ENCODE peak calls at places on chromosomes 1 and 21, in ten cellular contexts. Z, I, E, L, N, H, C, O, Y and A are unnamed samples.

GRCh38 chr1:3023994-3024393 is 2.7 kb downstream of the ACTRT2 start:
- DNase-seq in O (no peak), L (no peak), I (no peak), N (no peak), E (no peak), Y (no peak), Z (no peak), H (peak; percentile 43), C (no peak), A (no peak)

GRCh38 chr1:35558374-35559316 is 1.0 kb downstream of the NCDN start:
- DNase-seq in Z (no peak), C (no peak), E (no peak), L (no peak), N (no peak), O (no peak), Y (no peak), I (no peak), H (peak; percentile 64), A (no peak)

GRCh38 chr1:90550616-90551406 is 166.3 kb downstream of the BARHL2 start:
- DNase-seq in I (no peak), Z (no peak), Y (no peak), L (no peak), N (no peak), O (no peak), H (peak; percentile 80), C (no peak), E (no peak), A (no peak)

GRCh38 chr21:46017148-46017547 is 35.6 kb downstream of the COL6A1 start:
- DNase-seq in L (no peak), H (no peak), Z (no peak), C (no peak), E (no peak), Y (no peak), O (no peak), N (no peak), I (no peak), A (no peak)

GRCh38 chr1:113940365-113941244 is 11.5 kb downstream of the HIPK1 start:
- DNase-seq in C (no peak), Y (no peak), O (no peak), E (no peak), I (no peak), L (no peak), Z (no peak), N (no peak), H (no peak), A (no peak)

GRCh38 chr1:83034846-83035245 is 964.1 kb downstream of the TTLL7 start:
- DNase-seq in O (no peak), H (no peak), N (no peak), C (peak; percentile 29), I (no peak), E (no peak), L (no peak), Z (no peak), Y (no peak), A (no peak)

GRCh38 chr1:105138445-105138821 is 1388.7 kb downstream of the AMY1C start:
- DNase-seq in H (no peak), C (peak; percentile 0), Y (no peak), Z (no peak), E (no peak), I (no peak), L (no peak), O (no peak), N (peak; percentile 35), A (no peak)

GRCh38 chr1:9291914-9292360 is 757 bp upstream of the SPSB1 start:
- DNase-seq in H (peak; percentile 58), O (peak; percentile 75), N (peak; percentile 75), C (peak; percentile 81), E (peak; percentile 85), Y (no peak), L (no peak), I (no peak), Z (peak; percentile 72), A (no peak)

GRCh38 chr1:155598842-155599331 is 11.1 kb upstream of the MSTO1 start:
- DNase-seq in Y (no peak), O (peak; percentile 59), I (no peak), N (no peak), H (peak; percentile 56), C (peak; percentile 57), Z (no peak), E (peak; percentile 53), L (no peak), A (no peak)

GRCh38 chr1:28926629-28927441 is 12.5 kb downstream of the EPB41 start:
- DNase-seq in I (no peak), N (no peak), C (no peak), Y (peak; percentile 91), O (peak; percentile 23), H (peak; percentile 16), Z (no peak), E (peak; percentile 27), L (peak; percentile 50), A (peak; percentile 86)

GRCh38 chr1:89198500-89199072 is at the start of gene GBP4:
- DNase-seq in L (peak; percentile 63), Y (peak; percentile 69), H (peak; percentile 46), Z (peak; percentile 76), I (no peak), E (peak; percentile 50), C (peak; percentile 11), O (peak; percentile 70), N (peak; percentile 42), A (peak; percentile 42)

GRCh38 chr1:179385510-179385909 is 19.7 kb downstream of the AXDND1 start:
- DNase-seq in H (no peak), I (no peak), Z (no peak), N (no peak), Y (no peak), L (no peak), O (no peak), E (no peak), C (no peak), A (no peak)

GRCh38 chr1:152486400-152487006 is 24.1 kb upstream of the LCE5A start:
- DNase-seq in O (no peak), N (no peak), C (peak; percentile 4), H (peak; percentile 78), Y (no peak), L (no peak), Z (no peak), I (no peak), E (no peak), A (no peak)

GRCh38 chr1:20154306-20154831 is 15.2 kb downstream of the PLA2G2F start:
- DNase-seq in E (no peak), N (no peak), I (no peak), L (no peak), Y (no peak), C (no peak), H (no peak), O (no peak), Z (peak; percentile 30), A (no peak)

GRCh38 chr21:37429356-37429755 is 62.8 kb downstream of the DYRK1A start:
- DNase-seq in I (no peak), O (no peak), N (no peak), Z (no peak), C (no peak), H (no peak), E (no peak), Y (no peak), L (no peak), A (no peak)

GRCh38 chr1:162857850-162858249 is 3.1 kb downstream of the CCDC190 start:
- DNase-seq in H (no peak), L (no peak), I (no peak), C (peak; percentile 68), N (no peak), O (peak; percentile 37), Z (no peak), Y (no peak), E (peak; percentile 71), A (no peak)

GRCh38 chr1:198361373-198361772 is 179.1 kb downstream of the ATP6V1G3 start:
- DNase-seq in O (peak; percentile 5), H (no peak), I (no peak), Z (no peak), Y (no peak), C (peak; percentile 3), N (no peak), E (peak; percentile 28), L (no peak), A (no peak)
- H3K4me3 ChIP-seq in O (no peak overlapping the region), H (no peak overlapping the region), I (no peak overlapping the region), Z (no peak overlapping the region), Y (no peak overlapping the region), C (no peak overlapping the region), N (no peak overlapping the region), E (no peak overlapping the region), L (no peak overlapping the region), A (no peak overlapping the region)

GRCh38 chr1:158060001-158060400 is 66.6 kb downstream of the KIRREL1 start:
- DNase-seq in L (no peak), Z (no peak), H (peak; percentile 85), Y (no peak), C (no peak), N (no peak), O (no peak), I (no peak), E (no peak), A (no peak)
- TF ChIP-seq CTCF in L (no peak), Z (no peak), H (no peak), Y (no peak), C (no peak), N (no peak), O (no peak), I (no peak), E (no peak), A (no peak)

DNA sequence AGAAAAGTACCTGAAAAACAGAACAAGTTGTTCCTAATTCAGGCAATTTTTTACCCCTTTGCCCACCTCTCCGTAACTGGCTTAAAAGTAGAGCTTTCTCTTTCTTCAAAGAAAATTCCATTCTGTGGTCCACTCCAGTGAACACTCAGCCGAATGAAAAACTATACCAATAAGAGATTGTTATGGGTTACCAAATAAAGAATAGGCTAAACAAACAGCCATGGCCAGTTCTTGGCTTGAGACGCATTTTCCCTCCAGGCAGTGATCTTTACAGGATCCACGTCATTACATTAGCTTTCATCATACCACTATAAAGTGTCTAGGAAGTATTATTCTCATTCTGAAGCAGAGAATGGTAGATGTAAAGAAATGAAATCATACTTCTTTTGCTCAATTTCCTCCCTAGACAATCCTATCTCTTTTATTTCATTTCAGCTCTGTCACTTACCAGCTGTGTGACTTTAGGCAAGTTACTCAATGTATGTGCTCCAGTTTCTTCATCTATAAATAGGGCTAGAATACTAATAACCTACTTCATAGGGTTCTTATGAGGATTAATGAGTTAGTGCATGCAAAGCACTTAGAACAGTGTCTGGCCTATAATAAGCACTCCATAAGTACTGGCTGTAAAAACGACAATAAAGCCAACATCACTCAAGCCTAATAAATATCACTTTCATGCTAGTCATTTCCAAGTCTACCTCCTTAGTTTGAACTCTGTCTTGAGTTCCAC is 26.5 kb upstream of the TRIM45 start:
- DNase-seq in Y (no peak), O (peak; percentile 49), I (peak; percentile 63), Z (no peak), C (no peak), N (no peak), H (no peak), L (no peak), E (peak; percentile 70), A (no peak)
- H3K4me3 ChIP-seq in Y (no peak overlapping the region), O (no peak overlapping the region), I (no peak overlapping the region), Z (peak overlapping the region; percentile 41), C (no peak overlapping the region), N (no peak overlapping the region), H (no peak overlapping the region), L (no peak overlapping the region), E (no peak overlapping the region), A (no peak overlapping the region)

DNA sequence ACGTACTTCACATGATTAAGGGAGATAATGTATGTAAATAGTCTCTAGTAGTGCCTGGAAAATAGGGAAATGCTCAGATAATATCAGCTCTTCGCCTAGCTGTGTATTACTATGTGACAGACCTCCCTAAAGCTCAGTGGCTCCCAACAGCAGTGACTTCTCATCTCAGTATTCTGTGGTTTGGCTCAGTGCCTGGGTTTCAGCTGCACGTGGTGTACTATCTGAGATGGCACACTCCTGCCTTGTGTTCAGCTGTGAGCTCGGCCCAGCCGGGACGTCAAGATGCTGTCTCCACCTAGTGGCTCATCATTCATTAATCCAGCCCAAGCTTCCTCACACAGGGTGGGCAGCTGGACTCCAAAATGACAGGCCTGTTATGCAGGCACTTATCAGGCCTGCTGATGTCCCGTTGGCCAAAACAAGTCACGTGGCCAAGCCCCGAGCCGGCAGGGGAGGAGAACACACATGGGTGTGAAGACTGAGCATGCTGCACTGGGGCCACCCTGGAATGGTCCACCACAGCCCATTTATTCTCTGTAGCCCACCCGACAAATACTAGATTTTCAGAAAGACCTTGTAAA is 17.8 kb downstream of the SLFNL1 start:
- DNase-seq in C (peak; percentile 99), I (peak; percentile 98), H (peak; percentile 27), O (peak; percentile 99), L (peak; percentile 91), N (peak; percentile 93), Z (peak; percentile 90), E (peak; percentile 99), Y (peak; percentile 95), A (peak; percentile 87)
- TF ChIP-seq CTCF in C (peak; percentile 45), I (peak; percentile 66), H (no peak), O (peak; percentile 57), L (peak; percentile 54), N (no peak), Z (peak; percentile 40), E (peak; percentile 58), Y (peak; percentile 66), A (peak; percentile 61)